ENCODE peak calls at places on chromosomes 13 and 19, in seven cellular contexts. One of them, this sample, is unnamed.
A peak's percentile ranks its signal among the peaks of the same experiment; 100 is the strongest.

GRCh38 chr19:55173717-55174409 is 6.2 kb downstream of the SYT5 start:
- DNase-seq in neural progenitor cell: peak; percentile 89
- DNase-seq in breast epithelium: no peak
- DNase-seq in lung: no peak
- DNase-seq in psoas muscle: no peak
- DNase-seq in heart right ventricle: peak; percentile 60
- DNase-seq in naive thymus-derived CD4-positive, alpha-beta T cell: no peak
- DNase-seq in this sample: no peak

GRCh38 chr19:53147645-53148044 is 11.2 kb downstream of the ZNF347 start:
- DNase-seq in heart right ventricle: no peak
- DNase-seq in breast epithelium: no peak
- DNase-seq in psoas muscle: no peak
- DNase-seq in lung: no peak
- DNase-seq in naive thymus-derived CD4-positive, alpha-beta T cell: no peak
- DNase-seq in neural progenitor cell: no peak
- DNase-seq in this sample: no peak

GRCh38 chr19:41821003-41821735 is 23.3 kb downstream of the LYPD4 start:
- DNase-seq in heart right ventricle: no peak
- DNase-seq in psoas muscle: no peak
- DNase-seq in neural progenitor cell: peak; percentile 53
- DNase-seq in naive thymus-derived CD4-positive, alpha-beta T cell: no peak
- DNase-seq in breast epithelium: no peak
- DNase-seq in lung: peak; percentile 51
- DNase-seq in this sample: no peak

GRCh38 chr13:30394798-30395191 is 27.5 kb upstream of the UBE2L5 start:
- DNase-seq in heart right ventricle: no peak
- DNase-seq in lung: no peak
- DNase-seq in psoas muscle: no peak
- DNase-seq in breast epithelium: no peak
- DNase-seq in neural progenitor cell: no peak
- DNase-seq in naive thymus-derived CD4-positive, alpha-beta T cell: no peak
- DNase-seq in this sample: no peak

GRCh38 chr13:35720690-35721554 is 244.4 kb upstream of the MAB21L1 start:
- DNase-seq in psoas muscle: peak; percentile 64
- DNase-seq in naive thymus-derived CD4-positive, alpha-beta T cell: peak; percentile 9
- DNase-seq in heart right ventricle: peak; percentile 56
- DNase-seq in neural progenitor cell: peak; percentile 80
- DNase-seq in breast epithelium: no peak
- DNase-seq in lung: peak; percentile 51
- DNase-seq in this sample: no peak

GRCh38 chr19:31054430-31054829 is 294.8 kb downstream of the TSHZ3 start:
- DNase-seq in breast epithelium: no peak
- DNase-seq in naive thymus-derived CD4-positive, alpha-beta T cell: no peak
- DNase-seq in heart right ventricle: no peak
- DNase-seq in lung: no peak
- DNase-seq in psoas muscle: no peak
- DNase-seq in neural progenitor cell: peak; percentile 82
- DNase-seq in this sample: no peak

GRCh38 chr13:29817604-29818378 is 32.6 kb downstream of the UBL3 start:
- DNase-seq in heart right ventricle: no peak
- DNase-seq in naive thymus-derived CD4-positive, alpha-beta T cell: no peak
- DNase-seq in psoas muscle: no peak
- DNase-seq in breast epithelium: no peak
- DNase-seq in neural progenitor cell: no peak
- DNase-seq in lung: no peak
- DNase-seq in this sample: no peak

GRCh38 chr13:97384366-97384765 is 49.6 kb upstream of the RAP2A start:
- DNase-seq in psoas muscle: no peak
- DNase-seq in breast epithelium: no peak
- DNase-seq in lung: no peak
- DNase-seq in neural progenitor cell: no peak
- DNase-seq in naive thymus-derived CD4-positive, alpha-beta T cell: no peak
- DNase-seq in heart right ventricle: no peak
- DNase-seq in this sample: no peak

GRCh38 chr19:19619849-19620210 is 1.3 kb upstream of the PBX4 start:
- DNase-seq in breast epithelium: no peak
- DNase-seq in heart right ventricle: no peak
- DNase-seq in naive thymus-derived CD4-positive, alpha-beta T cell: no peak
- DNase-seq in psoas muscle: no peak
- DNase-seq in neural progenitor cell: no peak
- DNase-seq in lung: no peak
- DNase-seq in this sample: no peak

GRCh38 chr19:35451278-35452096 is 3.4 kb downstream of the FFAR2 start:
- DNase-seq in breast epithelium: no peak
- DNase-seq in heart right ventricle: no peak
- DNase-seq in psoas muscle: no peak
- DNase-seq in neural progenitor cell: no peak
- DNase-seq in lung: no peak
- DNase-seq in naive thymus-derived CD4-positive, alpha-beta T cell: no peak
- DNase-seq in this sample: no peak

GRCh38 chr13:40356011-40356410 is 310.4 kb downstream of the FOXO1 start:
- DNase-seq in psoas muscle: no peak
- DNase-seq in neural progenitor cell: no peak
- DNase-seq in heart right ventricle: no peak
- DNase-seq in lung: no peak
- DNase-seq in breast epithelium: no peak
- DNase-seq in naive thymus-derived CD4-positive, alpha-beta T cell: no peak
- DNase-seq in this sample: no peak

GRCh38 chr19:19610376-19611240 is 7.9 kb downstream of the PBX4 start:
- DNase-seq in breast epithelium: no peak
- DNase-seq in psoas muscle: no peak
- DNase-seq in naive thymus-derived CD4-positive, alpha-beta T cell: no peak
- DNase-seq in heart right ventricle: no peak
- DNase-seq in neural progenitor cell: no peak
- DNase-seq in lung: no peak
- DNase-seq in this sample: no peak

GRCh38 chr13:87536499-87536898 is 134.7 kb upstream of the SLITRK5 start:
- DNase-seq in lung: no peak
- DNase-seq in naive thymus-derived CD4-positive, alpha-beta T cell: no peak
- DNase-seq in heart right ventricle: no peak
- DNase-seq in breast epithelium: no peak
- DNase-seq in psoas muscle: no peak
- DNase-seq in neural progenitor cell: no peak
- DNase-seq in this sample: no peak

GRCh38 chr13:34459856-34460255 is 482.2 kb upstream of the NBEA start:
- DNase-seq in lung: no peak
- DNase-seq in neural progenitor cell: no peak
- DNase-seq in naive thymus-derived CD4-positive, alpha-beta T cell: no peak
- DNase-seq in breast epithelium: no peak
- DNase-seq in psoas muscle: no peak
- DNase-seq in heart right ventricle: no peak
- DNase-seq in this sample: no peak

GRCh38 chr13:60169239-60170031 is 5.7 kb upstream of the DIAPH3 start:
- DNase-seq in breast epithelium: no peak
- DNase-seq in naive thymus-derived CD4-positive, alpha-beta T cell: no peak
- DNase-seq in heart right ventricle: no peak
- DNase-seq in psoas muscle: no peak
- DNase-seq in lung: no peak
- DNase-seq in neural progenitor cell: no peak
- DNase-seq in this sample: no peak

GRCh38 chr13:110653851-110654250 is 38.5 kb downstream of the NAXD start:
- DNase-seq in psoas muscle: no peak
- DNase-seq in naive thymus-derived CD4-positive, alpha-beta T cell: no peak
- DNase-seq in neural progenitor cell: no peak
- DNase-seq in heart right ventricle: no peak
- DNase-seq in lung: no peak
- DNase-seq in breast epithelium: no peak
- DNase-seq in this sample: no peak
- H3K36me3 ChIP-seq in psoas muscle: no peaks in the 10 kb centered on the region
- H3K36me3 ChIP-seq in naive thymus-derived CD4-positive, alpha-beta T cell: no peaks in the 10 kb centered on the region
- H3K36me3 ChIP-seq in neural progenitor cell: peaks cover 11% of the 10 kb centered on the region
- H3K36me3 ChIP-seq in heart right ventricle: no peaks in the 10 kb centered on the region
- H3K36me3 ChIP-seq in lung: no peaks in the 10 kb centered on the region
- H3K36me3 ChIP-seq in breast epithelium: no peaks in the 10 kb centered on the region
- H3K36me3 ChIP-seq in this sample: peaks cover 88% of the 10 kb centered on the region

GRCh38 chr13:113834496-113835200 is 29.2 kb downstream of the GAS6 start:
- DNase-seq in heart right ventricle: peak; percentile 14
- DNase-seq in neural progenitor cell: no peak
- DNase-seq in naive thymus-derived CD4-positive, alpha-beta T cell: no peak
- DNase-seq in psoas muscle: peak; percentile 59
- DNase-seq in lung: no peak
- DNase-seq in breast epithelium: no peak
- DNase-seq in this sample: no peak

GRCh38 chr13:113837554-113838355 is 26.1 kb downstream of the GAS6 start:
- DNase-seq in breast epithelium: peak; percentile 96
- DNase-seq in heart right ventricle: peak; percentile 94
- DNase-seq in naive thymus-derived CD4-positive, alpha-beta T cell: no peak
- DNase-seq in psoas muscle: peak; percentile 99
- DNase-seq in lung: peak; percentile 84
- DNase-seq in neural progenitor cell: no peak
- DNase-seq in this sample: peak; percentile 53

GRCh38 chr13:113838711-113839201 is 25.1 kb downstream of the GAS6 start:
- DNase-seq in naive thymus-derived CD4-positive, alpha-beta T cell: no peak
- DNase-seq in neural progenitor cell: no peak
- DNase-seq in lung: no peak
- DNase-seq in heart right ventricle: peak; percentile 24
- DNase-seq in breast epithelium: no peak
- DNase-seq in psoas muscle: peak; percentile 58
- DNase-seq in this sample: no peak

GRCh38 chr13:113835461-113836274 is 28.2 kb downstream of the GAS6 start:
- DNase-seq in psoas muscle: peak; percentile 51
- DNase-seq in breast epithelium: no peak
- DNase-seq in heart right ventricle: peak; percentile 8
- DNase-seq in naive thymus-derived CD4-positive, alpha-beta T cell: no peak
- DNase-seq in lung: no peak
- DNase-seq in neural progenitor cell: no peak
- DNase-seq in this sample: no peak

DNA sequence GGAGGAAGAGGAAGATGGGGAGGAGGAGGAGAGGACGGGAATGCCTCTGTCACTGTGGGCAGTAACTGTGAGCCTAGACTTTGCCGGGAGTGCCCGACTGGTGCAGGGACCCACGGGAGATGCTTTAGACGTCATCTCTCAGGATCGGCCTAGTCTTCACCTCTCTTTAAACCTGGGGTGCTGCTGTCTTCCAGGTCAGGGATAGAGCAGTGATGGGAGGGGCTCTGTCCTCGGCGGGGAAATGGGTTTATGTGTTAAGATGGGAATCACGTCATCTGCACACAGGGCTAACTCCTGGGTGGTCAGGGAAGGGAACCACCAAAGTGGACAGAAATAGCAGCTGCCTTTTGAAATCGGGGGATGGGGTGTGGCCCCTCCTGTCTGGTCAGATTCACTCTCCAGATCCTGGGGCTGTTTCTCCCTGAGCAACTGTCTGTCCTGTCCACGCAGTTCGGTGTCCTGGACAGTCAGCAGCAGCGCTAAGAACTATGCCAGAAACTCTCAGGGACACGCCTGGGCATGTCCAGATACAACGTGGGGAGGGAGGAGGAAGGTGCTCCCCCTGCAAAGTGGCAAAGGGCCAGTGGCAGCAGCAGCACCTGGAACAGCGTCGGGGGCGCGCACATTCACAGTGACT is 26.8 kb downstream of the GAS6 start:
- DNase-seq in heart right ventricle: peak; percentile 64
- DNase-seq in naive thymus-derived CD4-positive, alpha-beta T cell: no peak
- DNase-seq in neural progenitor cell: no peak
- DNase-seq in lung: no peak
- DNase-seq in psoas muscle: peak; percentile 79
- DNase-seq in breast epithelium: peak; percentile 90
- DNase-seq in this sample: no peak
- H3K4me3 ChIP-seq in heart right ventricle: peak overlapping the region; percentile 33
- H3K4me3 ChIP-seq in naive thymus-derived CD4-positive, alpha-beta T cell: no peak overlapping the region
- H3K4me3 ChIP-seq in neural progenitor cell: no peak overlapping the region
- H3K4me3 ChIP-seq in lung: no peak overlapping the region
- H3K4me3 ChIP-seq in psoas muscle: peak overlapping the region; percentile 3
- H3K4me3 ChIP-seq in breast epithelium: no peak overlapping the region
- H3K4me3 ChIP-seq in this sample: peak overlapping the region; percentile 1

GRCh38 chr19:57288373-57288772 is 8.1 kb downstream of the ZNF460 start:
- DNase-seq in lung: no peak
- DNase-seq in breast epithelium: no peak
- DNase-seq in heart right ventricle: no peak
- DNase-seq in psoas muscle: no peak
- DNase-seq in naive thymus-derived CD4-positive, alpha-beta T cell: no peak
- DNase-seq in neural progenitor cell: no peak
- DNase-seq in this sample: no peak

GRCh38 chr19:57293719-57294118 is 13.4 kb downstream of the ZNF460 start:
- DNase-seq in psoas muscle: no peak
- DNase-seq in lung: no peak
- DNase-seq in breast epithelium: no peak
- DNase-seq in neural progenitor cell: no peak
- DNase-seq in heart right ventricle: no peak
- DNase-seq in naive thymus-derived CD4-positive, alpha-beta T cell: no peak
- DNase-seq in this sample: no peak

GRCh38 chr19:57290970-57291369 is 10.7 kb downstream of the ZNF460 start:
- DNase-seq in heart right ventricle: no peak
- DNase-seq in naive thymus-derived CD4-positive, alpha-beta T cell: no peak
- DNase-seq in psoas muscle: no peak
- DNase-seq in breast epithelium: no peak
- DNase-seq in neural progenitor cell: no peak
- DNase-seq in lung: no peak
- DNase-seq in this sample: no peak
- H3K36me3 ChIP-seq in heart right ventricle: peaks cover 13% of the 10 kb centered on the region
- H3K36me3 ChIP-seq in naive thymus-derived CD4-positive, alpha-beta T cell: peaks cover 58% of the 10 kb centered on the region
- H3K36me3 ChIP-seq in psoas muscle: peaks cover 25% of the 10 kb centered on the region
- H3K36me3 ChIP-seq in breast epithelium: peaks cover 22% of the 10 kb centered on the region
- H3K36me3 ChIP-seq in neural progenitor cell: peaks cover 23% of the 10 kb centered on the region
- H3K36me3 ChIP-seq in lung: peaks cover 45% of the 10 kb centered on the region
- H3K36me3 ChIP-seq in this sample: peaks cover 100% of the 10 kb centered on the region

GRCh38 chr19:45996933-45997332 is 1.7 kb downstream of the CCDC61 start:
- DNase-seq in naive thymus-derived CD4-positive, alpha-beta T cell: no peak
- DNase-seq in neural progenitor cell: no peak
- DNase-seq in psoas muscle: no peak
- DNase-seq in lung: no peak
- DNase-seq in heart right ventricle: no peak
- DNase-seq in breast epithelium: no peak
- DNase-seq in this sample: no peak

GRCh38 chr19:45998834-45999233 is 3.6 kb downstream of the CCDC61 start:
- DNase-seq in neural progenitor cell: no peak
- DNase-seq in heart right ventricle: no peak
- DNase-seq in lung: no peak
- DNase-seq in breast epithelium: no peak
- DNase-seq in psoas muscle: no peak
- DNase-seq in naive thymus-derived CD4-positive, alpha-beta T cell: no peak
- DNase-seq in this sample: no peak

GRCh38 chr19:46000497-46001246 is 5.4 kb downstream of the CCDC61 start:
- DNase-seq in heart right ventricle: peak; percentile 44
- DNase-seq in lung: peak; percentile 57
- DNase-seq in psoas muscle: no peak
- DNase-seq in neural progenitor cell: peak; percentile 79
- DNase-seq in naive thymus-derived CD4-positive, alpha-beta T cell: peak; percentile 35
- DNase-seq in breast epithelium: peak; percentile 53
- DNase-seq in this sample: no peak

GRCh38 chr19:46002678-46003275 is 7.5 kb downstream of the CCDC61 start:
- DNase-seq in psoas muscle: no peak
- DNase-seq in heart right ventricle: no peak
- DNase-seq in neural progenitor cell: no peak
- DNase-seq in breast epithelium: no peak
- DNase-seq in lung: no peak
- DNase-seq in naive thymus-derived CD4-positive, alpha-beta T cell: no peak
- DNase-seq in this sample: no peak

DNA sequence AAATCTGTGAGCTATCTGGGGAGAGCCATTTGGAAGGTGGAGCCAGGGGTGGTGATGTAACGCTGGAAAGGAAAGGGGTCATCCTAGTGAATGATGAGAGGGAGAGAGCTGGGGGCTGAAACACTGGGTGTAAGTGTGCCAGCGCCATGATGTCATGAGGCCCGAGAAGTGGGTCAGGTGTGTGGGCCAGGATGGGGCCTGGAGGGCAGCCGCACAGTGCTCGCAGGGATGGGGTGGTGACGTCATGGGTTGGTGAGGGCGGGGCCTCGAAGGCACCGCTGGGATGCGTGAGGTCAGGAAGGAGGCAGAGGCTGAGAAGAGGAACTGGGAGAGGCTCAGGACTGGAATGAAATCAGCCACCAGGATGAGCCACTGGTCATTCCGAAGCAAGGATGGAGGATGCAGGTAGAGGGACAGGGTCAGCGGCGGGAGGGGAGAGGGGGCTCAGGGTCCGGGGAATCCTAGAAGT is 4.4 kb downstream of the CCDC61 start:
- DNase-seq in lung: no peak
- DNase-seq in breast epithelium: no peak
- DNase-seq in naive thymus-derived CD4-positive, alpha-beta T cell: no peak
- DNase-seq in heart right ventricle: no peak
- DNase-seq in neural progenitor cell: peak; percentile 78
- DNase-seq in psoas muscle: peak; percentile 68
- DNase-seq in this sample: no peak
- H3K4me3 ChIP-seq in lung: no peak overlapping the region
- H3K4me3 ChIP-seq in breast epithelium: no peak overlapping the region
- H3K4me3 ChIP-seq in naive thymus-derived CD4-positive, alpha-beta T cell: no peak overlapping the region
- H3K4me3 ChIP-seq in heart right ventricle: no peak overlapping the region
- H3K4me3 ChIP-seq in neural progenitor cell: peak overlapping the region; percentile 66
- H3K4me3 ChIP-seq in psoas muscle: no peak overlapping the region
- H3K4me3 ChIP-seq in this sample: no peak overlapping the region